ENCODE peak calls at places on chromosomes 11 and 22, in five cellular contexts. L, A, V, O and T are unnamed samples.

GRCh38 chr11:2086239-2087040 is 52.7 kb downstream of the IGF2 start:
- DNase-seq in L (no peak), O (no peak), V (no peak), A (no peak), T (no peak)

GRCh38 chr11:105937738-105938137 is 84.3 kb downstream of the MSANTD4 start:
- DNase-seq in V (no peak), O (no peak), L (no peak), A (no peak), T (no peak)

GRCh38 chr22:26617251-26618199 is at the start of gene CRYBB1:
- DNase-seq in O (no peak), L (no peak), A (no peak), V (no peak), T (no peak)

GRCh38 chr11:64853709-64854108 is 9.3 kb upstream of the CDC42BPG start:
- DNase-seq in V (no peak), L (no peak), A (no peak), O (no peak), T (no peak)

GRCh38 chr11:18789942-18790341 is 1.7 kb downstream of the PTPN5 start:
- DNase-seq in O (no peak), A (no peak), V (no peak), L (no peak), T (no peak)

GRCh38 chr11:19455731-19456130 is 215.0 kb upstream of the E2F8 start:
- DNase-seq in A (no peak), L (no peak), V (no peak), O (no peak), T (peak; percentile 36)

GRCh38 chr11:100647861-100648260 is 39.2 kb upstream of the ARHGAP42 start:
- DNase-seq in A (no peak), V (no peak), O (no peak), L (no peak), T (no peak)

GRCh38 chr11:114619659-114620173 is 24.1 kb upstream of the NXPE4 start:
- DNase-seq in L (no peak), V (no peak), O (no peak), A (no peak), T (no peak)

GRCh38 chr11:46357483-46357936 is 10.2 kb downstream of the DGKZ start:
- DNase-seq in V (no peak), O (no peak), A (no peak), L (no peak), T (no peak)

GRCh38 chr22:32122899-32123298 is 36.2 kb downstream of the C22orf42 start:
- DNase-seq in V (no peak), O (no peak), A (no peak), L (no peak), T (no peak)

GRCh38 chr22:31089101-31090100 is 8.3 kb downstream of the SMTN start:
- DNase-seq in L (no peak), V (no peak), A (peak; percentile 12), O (no peak), T (no peak)

GRCh38 chr22:42693763-42694683 is 26.6 kb downstream of the A4GALT start:
- DNase-seq in L (no peak), A (no peak), O (no peak), V (no peak), T (no peak)

GRCh38 chr22:41808400-41808799 is 7.9 kb downstream of the CCDC134 start:
- DNase-seq in L (no peak), V (no peak), A (no peak), O (no peak), T (no peak)

GRCh38 chr11:44726278-44727113 is at the start of gene TSPAN18:
- DNase-seq in L (peak; percentile 11), V (no peak), O (no peak), A (peak; percentile 12), T (no peak)

GRCh38 chr11:67045314-67045713 is 11.3 kb upstream of the RHOD start:
- DNase-seq in V (peak; percentile 92), O (no peak), L (no peak), A (no peak), T (no peak)

GRCh38 chr11:28759311-28759710 is 651.1 kb downstream of the METTL15 start:
- DNase-seq in O (no peak), A (no peak), L (no peak), V (peak; percentile 81), T (no peak)

GRCh38 chr11:65654375-65655349 is 8.1 kb downstream of the RELA start:
- DNase-seq in V (no peak), O (no peak), L (no peak), A (no peak), T (no peak)

GRCh38 chr22:28952857-28953256 is 69.5 kb downstream of the ZNRF3 start:
- DNase-seq in L (no peak), A (no peak), V (no peak), O (no peak), T (no peak)

GRCh38 chr11:3622521-3622920 is 19.3 kb downstream of the ART5 start:
- DNase-seq in O (no peak), A (no peak), V (no peak), L (no peak), T (no peak)

GRCh38 chr22:33921576-33922181 is 1.4 kb upstream of the LARGE1 start:
- DNase-seq in L (no peak), O (peak; percentile 29), A (peak; percentile 74), V (no peak), T (peak; percentile 35)

GRCh38 chr11:120900642-120901041 is 123.3 kb upstream of the TBCEL start:
- DNase-seq in V (no peak), O (no peak), A (no peak), L (no peak), T (no peak)

GRCh38 chr11:16881074-16881709 is 133.0 kb downstream of the PLEKHA7 start:
- DNase-seq in O (no peak), L (no peak), A (no peak), V (peak; percentile 41), T (no peak)